ENCODE peak calls at places on chromosomes 7 and 10, in five cellular contexts. H is prostate gland, S is upper lobe of left lung, A is AG10803, R is psoas muscle. C is an unnamed sample.

GRCh38 chr7:12911053-12911452 is 223.6 kb downstream of the ARL4A start:
- DNase-seq in H (no peak), S (no peak), A (no peak), R (no peak), C (no peak)

GRCh38 chr7:54705436-54705835 is 53.6 kb downstream of the SEC61G start:
- DNase-seq in H (no peak), S (no peak), A (peak), R (no peak), C (no peak)

GRCh38 chr10:4080225-4080624 is 295.2 kb upstream of the KLF6 start:
- DNase-seq in H (no peak), S (no peak), A (no peak), R (no peak), C (no peak)

GRCh38 chr10:61335359-61335758 is 117.8 kb downstream of the TMEM26 start:
- DNase-seq in H (no peak), S (no peak), A (no peak), R (no peak), C (no peak)

GRCh38 chr7:42090056-42090455 is 147.0 kb downstream of the GLI3 start:
- DNase-seq in H (no peak), S (no peak), A (no peak), R (no peak), C (no peak)

GRCh38 chr7:30988346-30989005 is 24.7 kb downstream of the GHRHR start:
- DNase-seq in H (no peak), S (peak), A (peak), R (peak), C (no peak)

GRCh38 chr7:98418271-98418635 is 17.4 kb upstream of the BAIAP2L1 start:
- DNase-seq in H (no peak), S (no peak), A (peak), R (no peak), C (no peak)

GRCh38 chr7:45990276-45990675 is 69.2 kb upstream of the IGFBP3 start:
- DNase-seq in H (no peak), S (no peak), A (no peak), R (no peak), C (no peak)

GRCh38 chr10:126496771-126497545 is 108.7 kb upstream of the ADAM12 start:
- DNase-seq in H (no peak), S (no peak), A (no peak), R (no peak), C (no peak)

GRCh38 chr10:69614130-69614529 is 15.9 kb upstream of the FAM241B start:
- DNase-seq in H (no peak), S (no peak), A (no peak), R (no peak), C (no peak)

GRCh38 chr10:103598654-103599115 is 105.2 kb downstream of the NEURL1 start:
- DNase-seq in H (peak), S (peak), A (peak), R (peak), C (peak)

GRCh38 chr10:77949167-77949566 is 22.6 kb upstream of the DLG5 start:
- DNase-seq in H (peak), S (no peak), A (peak), R (peak), C (no peak)

GRCh38 chr10:63593576-63593975 is 72.4 kb downstream of the REEP3 start:
- DNase-seq in H (no peak), S (no peak), A (peak), R (no peak), C (no peak)

GRCh38 chr7:147477526-147477925 is 1113.0 kb upstream of the C7orf33 start:
- DNase-seq in H (no peak), S (no peak), A (no peak), R (no peak), C (no peak)

GRCh38 chr10:128324058-128324457 is 197.8 kb upstream of the MKI67 start:
- DNase-seq in H (peak), S (peak), A (no peak), R (peak), C (peak)

GRCh38 chr10:47403401-47404318 is 19.6 kb upstream of the ZNF488 start:
- DNase-seq in H (no peak), S (no peak), A (peak), R (no peak), C (no peak)
- TF ChIP-seq CTCF in H (no peak), S (no peak), A (no peak), R (no peak), C (no peak)

DNA sequence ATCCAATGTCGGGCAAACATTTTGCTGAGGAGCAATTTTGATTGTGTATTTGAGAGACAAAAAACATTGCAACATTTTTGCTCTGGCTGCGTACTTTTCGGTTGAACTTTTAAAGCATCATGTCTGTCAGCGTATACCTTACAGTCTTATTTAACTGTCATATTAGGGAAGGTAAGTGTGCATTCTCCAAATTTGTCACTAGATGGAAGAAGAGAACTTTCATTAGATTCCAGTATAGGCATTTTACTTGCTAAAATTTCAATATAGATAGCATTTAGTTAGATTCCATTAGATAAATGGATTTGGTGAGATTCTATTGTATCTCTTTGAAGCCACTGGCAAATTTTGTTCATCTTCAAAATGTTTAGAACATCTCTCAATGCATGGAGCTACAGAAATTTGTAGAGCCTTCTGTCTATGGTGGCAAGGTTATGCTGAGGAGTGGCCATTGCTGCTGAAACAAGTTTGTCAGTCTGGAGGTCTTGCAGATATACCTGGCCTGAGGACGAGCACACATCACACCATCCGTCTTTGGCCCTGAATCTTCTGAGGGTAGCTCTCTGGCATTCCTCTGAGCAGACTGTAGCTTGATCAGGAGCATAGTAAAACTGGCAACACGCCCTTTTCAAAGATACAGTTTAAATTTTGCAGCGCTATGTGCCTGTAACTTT is 437.5 kb upstream of the MBL2 start:
- DNase-seq in H (no peak), S (no peak), A (no peak), R (no peak), C (no peak)
- TF ChIP-seq CTCF in H (no peak), S (no peak), A (no peak), R (peak), C (peak)

GRCh38 chr7:134552105-134552504 is 3.2 kb downstream of the AKR1B15 start:
- DNase-seq in H (no peak), S (no peak), A (no peak), R (peak), C (no peak)
- TF ChIP-seq CTCF in H (no peak), S (no peak), A (peak), R (peak), C (no peak)

DNA sequence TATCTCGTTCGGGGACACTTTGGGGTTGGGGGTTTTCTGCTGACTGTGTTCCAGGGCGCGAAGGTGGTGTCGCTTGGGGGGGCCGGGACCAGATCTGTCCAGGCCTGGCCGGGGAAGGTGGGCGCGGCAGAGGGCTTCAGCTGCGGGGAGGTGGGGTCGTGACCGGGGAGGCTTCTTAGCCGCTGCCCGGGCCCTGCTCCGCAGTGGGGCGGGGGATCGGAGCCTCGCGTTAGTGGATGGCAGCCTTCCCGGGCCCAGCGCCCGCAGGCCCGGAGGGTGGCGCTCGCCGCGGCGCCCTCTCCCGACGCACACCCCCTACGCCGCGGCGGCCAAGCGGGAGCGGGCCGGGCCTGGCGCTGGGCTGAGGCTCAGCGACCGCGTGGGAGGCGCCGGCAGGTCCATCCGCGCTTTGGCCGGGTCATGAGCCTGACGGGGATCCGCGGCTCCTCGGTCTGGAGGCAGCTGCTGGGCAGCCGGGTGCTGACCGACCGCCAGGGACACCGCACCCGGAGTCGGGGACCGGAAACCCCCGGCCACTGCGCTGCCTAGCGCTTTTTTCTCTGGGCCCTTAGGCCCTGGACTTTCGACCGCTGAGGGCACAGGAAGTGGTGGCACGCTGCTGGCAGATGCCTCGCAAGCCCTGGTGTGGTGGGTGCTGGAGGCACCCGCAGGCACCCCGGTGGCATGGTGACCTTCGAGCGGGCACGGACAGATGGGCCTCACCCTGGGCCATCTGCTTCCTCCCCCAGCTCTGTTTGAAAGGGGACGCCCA is 1.2 kb downstream of the AGAP3 start:
- DNase-seq in H (peak), S (peak), A (peak), R (peak), C (peak)
- TF ChIP-seq CTCF in H (peak), S (peak), A (peak), R (peak), C (no peak)

DNA sequence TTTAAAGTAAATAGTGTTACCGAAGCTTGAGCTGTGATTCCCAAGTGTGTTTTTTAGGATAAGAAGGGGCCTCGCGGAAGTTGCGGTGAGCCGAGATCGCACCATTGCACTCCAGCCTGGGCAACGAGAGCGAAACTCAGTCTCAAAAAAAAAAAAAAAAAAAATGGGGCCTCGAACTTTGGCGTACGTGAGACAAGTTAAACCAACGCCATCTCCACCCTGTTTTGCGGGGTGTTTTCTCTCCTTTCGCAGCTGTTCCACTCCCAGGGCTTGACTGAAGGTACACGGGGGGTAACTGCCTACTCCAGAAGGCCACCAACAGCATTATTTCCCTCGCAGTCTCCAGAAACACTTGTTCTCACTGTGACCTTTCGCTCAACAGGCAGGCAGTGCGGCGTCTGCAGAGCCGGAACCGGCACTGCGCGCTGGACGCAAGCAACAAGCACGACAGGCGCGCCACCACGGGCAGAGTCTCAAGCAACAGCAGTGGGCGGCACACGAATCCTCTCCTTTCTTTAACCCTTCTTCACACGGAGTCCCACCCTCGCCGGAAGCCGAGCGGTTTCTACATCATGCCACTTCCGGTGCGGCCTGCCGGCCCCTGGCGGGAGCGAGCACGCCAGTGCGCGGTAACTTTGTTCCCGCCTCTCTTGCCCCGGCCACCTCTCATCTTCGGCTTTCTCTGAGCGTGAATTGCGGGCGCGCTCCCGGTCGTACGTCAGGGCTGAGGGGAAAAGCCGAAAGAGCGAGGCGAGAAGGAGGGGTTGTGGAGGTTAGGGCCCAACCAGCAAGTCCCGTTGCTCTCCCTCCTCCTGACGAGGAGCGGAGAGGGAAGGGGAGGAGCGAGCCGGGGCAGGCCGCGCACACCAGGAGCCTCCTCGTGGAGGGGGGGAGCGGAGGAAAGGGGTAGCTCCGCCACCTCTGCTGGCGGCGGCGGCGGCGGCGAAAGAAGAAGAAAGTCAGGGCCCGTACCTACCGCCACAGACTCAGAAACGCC is 826 bp upstream of the CDK13 start:
- DNase-seq in H (peak), S (peak), A (peak), R (peak), C (peak)
- TF ChIP-seq CTCF in H (peak), S (peak), A (no peak), R (no peak), C (no peak)

DNA sequence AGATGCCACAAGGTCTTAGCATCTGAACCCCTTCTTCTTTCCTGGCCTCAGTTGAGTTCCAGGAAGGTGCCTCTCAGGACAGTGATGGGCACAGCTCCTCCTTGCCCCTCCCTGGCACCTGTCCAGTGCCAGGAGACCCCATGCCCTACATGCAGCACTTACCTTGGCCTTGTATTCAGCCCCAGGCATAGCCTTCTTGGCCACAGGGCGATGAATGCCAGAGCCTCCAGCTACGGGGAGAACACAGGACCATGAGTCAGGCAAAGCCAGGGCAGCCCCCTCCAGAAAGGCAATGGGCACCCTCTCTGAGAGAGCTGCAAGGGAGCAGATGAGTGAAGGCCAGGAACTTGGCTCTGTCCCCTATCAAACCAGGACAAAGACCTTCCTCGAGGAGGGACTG is 24.3 kb upstream of the FRAT2 start:
- DNase-seq in H (no peak), S (no peak), A (no peak), R (no peak), C (no peak)
- TF ChIP-seq CTCF in H (no peak), S (no peak), A (no peak), R (no peak), C (no peak)

GRCh38 chr7:15507235-15507634 is 54.6 kb downstream of the AGMO start:
- DNase-seq in H (no peak), S (no peak), A (no peak), R (no peak), C (no peak)

GRCh38 chr7:15505761-15506160 is 56.1 kb downstream of the AGMO start:
- DNase-seq in H (no peak), S (no peak), A (no peak), R (no peak), C (no peak)

GRCh38 chr7:15507708-15508107 is 54.1 kb downstream of the AGMO start:
- DNase-seq in H (no peak), S (no peak), A (no peak), R (no peak), C (no peak)

GRCh38 chr7:15504376-15504775 is 57.4 kb downstream of the AGMO start:
- DNase-seq in H (no peak), S (no peak), A (no peak), R (no peak), C (no peak)

GRCh38 chr7:15503603-15504280 is 58.1 kb downstream of the AGMO start:
- DNase-seq in H (no peak), S (no peak), A (peak), R (no peak), C (no peak)
- TF ChIP-seq CTCF in H (no peak), S (no peak), A (peak), R (no peak), C (no peak)

GRCh38 chr10:43946445-43946844 is 297.8 kb upstream of the ZNF32 start:
- DNase-seq in H (no peak), S (no peak), A (no peak), R (no peak), C (no peak)
- TF ChIP-seq CTCF in H (no peak), S (no peak), A (no peak), R (no peak), C (no peak)

C was measured in mesothelial cell of epicardium.